ENCODE peak calls at places on chromosomes 13 and 19, in eight cellular contexts. H is head of caudate nucleus; R is GM06990; I is spleen; L is AG10803; A is HEK293T; J is stimulated activated CD4-positive, alpha-beta T cell treated with anti-CD3 and anti-CD28 coated beads, Interleukin-2, amount 100 ng/mL, for 24 hours; Y is activated gamma-delta T cell treated with anti-CD3 and anti-CD28 coated beads, Interleukin-2, amount 50 U/mL, for 16 hours. C is an unnamed sample.

GRCh38 chr19:28883241-28883693 is 329.7 kb downstream of the UQCRFS1 start:
- DNase-seq in H (peak; percentile 37), R (no peak), I (no peak), L (peak; percentile 68), A (no peak), J (no peak), Y (no peak), C (no peak)

GRCh38 chr19:2969104-2969504 is 8.3 kb upstream of the TLE6 start:
- DNase-seq in H (no peak), R (no peak), I (no peak), L (no peak), A (no peak), J (no peak), Y (no peak), C (no peak)

GRCh38 chr13:81738364-81738763 is 1397.4 kb upstream of the SPRY2 start:
- DNase-seq in H (no peak), R (no peak), I (no peak), L (no peak), A (no peak), J (no peak), Y (no peak), C (no peak)

GRCh38 chr19:23991170-23991569 is 76.5 kb downstream of the ZNF726 start:
- DNase-seq in H (no peak), R (no peak), I (no peak), L (no peak), A (no peak), J (no peak), Y (no peak), C (no peak)

GRCh38 chr13:85093808-85094207 is 705.4 kb downstream of the SLITRK6 start:
- DNase-seq in H (no peak), R (no peak), I (no peak), L (no peak), A (peak; percentile 14), J (no peak), Y (no peak), C (no peak)

GRCh38 chr19:33496496-33496895 is 25.1 kb downstream of the PEPD start:
- DNase-seq in H (no peak), R (no peak), I (peak; percentile 54), L (no peak), A (no peak), J (no peak), Y (no peak), C (no peak)

GRCh38 chr13:81686877-81687276 is 1346.0 kb upstream of the SPRY2 start:
- DNase-seq in H (no peak), R (no peak), I (no peak), L (no peak), A (no peak), J (no peak), Y (no peak), C (no peak)

GRCh38 chr19:52689804-52690394 is 44.9 kb downstream of the ZNF611 start:
- DNase-seq in H (peak; percentile 50), R (peak; percentile 61), I (peak; percentile 84), L (peak; percentile 9), A (peak; percentile 6), J (peak; percentile 49), Y (peak; percentile 7), C (no peak)

GRCh38 chr19:42497492-42498226 is 30.6 kb downstream of the CEACAM1 start:
- DNase-seq in H (no peak), R (peak; percentile 57), I (no peak), L (no peak), A (no peak), J (no peak), Y (no peak), C (no peak)

GRCh38 chr13:31431722-31432137 is 232.0 kb downstream of the B3GLCT start:
- DNase-seq in H (peak; percentile 31), R (peak; percentile 7), I (no peak), L (peak; percentile 53), A (peak; percentile 58), J (peak; percentile 51), Y (peak; percentile 8), C (peak; percentile 40)

GRCh38 chr13:48976677-48977625 is 1.2 kb downstream of the FNDC3A start:
- DNase-seq in H (peak; percentile 63), R (no peak), I (no peak), L (peak; percentile 1), A (no peak), J (no peak), Y (no peak), C (no peak)

GRCh38 chr13:29472317-29472961 is 123.0 kb downstream of the SLC7A1 start:
- DNase-seq in H (no peak), R (no peak), I (no peak), L (peak; percentile 61), A (peak; percentile 68), J (peak; percentile 58), Y (peak; percentile 14), C (peak; percentile 29)

GRCh38 chr13:32829269-32829668 is 187.0 kb upstream of the KL start:
- DNase-seq in H (no peak), R (no peak), I (no peak), L (no peak), A (no peak), J (no peak), Y (no peak), C (no peak)

GRCh38 chr13:114148521-114148855 is 16.1 kb upstream of the RASA3 start:
- DNase-seq in H (no peak), R (peak; percentile 57), I (no peak), L (no peak), A (no peak), J (peak; percentile 75), Y (peak; percentile 76), C (peak; percentile 80)

GRCh38 chr19:872266-872951 is 12.9 kb downstream of the CFD start:
- DNase-seq in H (no peak), R (peak; percentile 84), I (peak; percentile 94), L (peak; percentile 69), A (peak; percentile 76), J (peak; percentile 80), Y (peak; percentile 50), C (peak; percentile 81)

GRCh38 chr19:918481-919156 is 1.5 kb downstream of the KISS1R start:
- DNase-seq in H (no peak), R (no peak), I (peak; percentile 85), L (no peak), A (no peak), J (no peak), Y (no peak), C (peak; percentile 44)

GRCh38 chr19:45999653-46000121 is 4.4 kb downstream of the CCDC61 start:
- DNase-seq in H (peak; percentile 65), R (no peak), I (no peak), L (no peak), A (peak; percentile 59), J (no peak), Y (no peak), C (no peak)

GRCh38 chr13:30479154-30479553 is 13.4 kb upstream of the HMGB1 start:
- DNase-seq in H (no peak), R (no peak), I (no peak), L (no peak), A (no peak), J (no peak), Y (no peak), C (no peak)

GRCh38 chr13:26051231-26052135 is at the start of gene SHISA2:
- DNase-seq in H (peak; percentile 46), R (no peak), I (no peak), L (peak; percentile 30), A (peak; percentile 70), J (peak; percentile 22), Y (peak; percentile 22), C (peak; percentile 70)

GRCh38 chr13:61838568-61838967 is 422.9 kb upstream of the PCDH20 start:
- DNase-seq in H (no peak), R (no peak), I (no peak), L (no peak), A (no peak), J (no peak), Y (no peak), C (no peak)

GRCh38 chr13:33033361-33033812 is 17.2 kb downstream of the KL start:
- DNase-seq in H (no peak), R (no peak), I (no peak), L (no peak), A (no peak), J (peak; percentile 30), Y (no peak), C (peak; percentile 19)

GRCh38 chr19:42355896-42356295 is 30.5 kb downstream of the MEGF8 start:
- DNase-seq in H (no peak), R (no peak), I (no peak), L (no peak), A (no peak), J (no peak), Y (no peak), C (no peak)

GRCh38 chr19:33096005-33096404 is 15.0 kb downstream of the GPATCH1 start:
- DNase-seq in H (no peak), R (no peak), I (no peak), L (no peak), A (no peak), J (no peak), Y (no peak), C (no peak)

GRCh38 chr19:2555422-2556220 is 79.7 kb downstream of the GADD45B start:
- DNase-seq in H (no peak), R (no peak), I (no peak), L (no peak), A (no peak), J (no peak), Y (no peak), C (no peak)

GRCh38 chr13:49108204-49108603 is 111.9 kb upstream of the MLNR start:
- DNase-seq in H (no peak), R (no peak), I (no peak), L (no peak), A (no peak), J (no peak), Y (no peak), C (no peak)

GRCh38 chr13:52978989-52979388 is 49.6 kb upstream of the OLFM4 start:
- DNase-seq in H (no peak), R (no peak), I (no peak), L (no peak), A (no peak), J (no peak), Y (no peak), C (no peak)

GRCh38 chr13:108915634-108916497 is 286.5 kb downstream of the MYO16 start:
- DNase-seq in H (peak; percentile 71), R (no peak), I (peak; percentile 85), L (peak; percentile 75), A (peak; percentile 7), J (peak; percentile 82), Y (peak; percentile 40), C (peak; percentile 51)

GRCh38 chr19:32174386-32175113 is 170.9 kb upstream of the ZNF507 start:
- DNase-seq in H (no peak), R (no peak), I (no peak), L (no peak), A (no peak), J (no peak), Y (no peak), C (no peak)

GRCh38 chr19:7916137-7916907 is 1.7 kb downstream of the TGFBR3L start:
- DNase-seq in H (no peak), R (peak; percentile 59), I (peak; percentile 89), L (no peak), A (no peak), J (peak; percentile 60), Y (no peak), C (peak; percentile 59)

GRCh38 chr13:44523176-44524017 is 52.7 kb downstream of the TSC22D1 start:
- DNase-seq in H (no peak), R (peak; percentile 3), I (no peak), L (peak; percentile 60), A (no peak), J (no peak), Y (no peak), C (no peak)

GRCh38 chr13:108313382-108313781 is 43.9 kb downstream of the TNFSF13B start:
- DNase-seq in H (no peak), R (no peak), I (no peak), L (no peak), A (no peak), J (no peak), Y (no peak), C (no peak)

GRCh38 chr13:110524484-110525254 is 36.9 kb downstream of the RAB20 start:
- DNase-seq in H (no peak), R (no peak), I (no peak), L (no peak), A (no peak), J (no peak), Y (no peak), C (no peak)

GRCh38 chr19:42563352-42564210 is 31.1 kb downstream of the CEACAM8 start:
- DNase-seq in H (peak; percentile 49), R (no peak), I (no peak), L (peak; percentile 40), A (peak; percentile 62), J (no peak), Y (no peak), C (no peak)

GRCh38 chr13:43939149-43939548 is 59.4 kb downstream of the LACC1 start:
- DNase-seq in H (no peak), R (no peak), I (no peak), L (no peak), A (no peak), J (no peak), Y (no peak), C (no peak)

C was measured in activated T-cell treated with anti-CD3 and anti-CD28 coated beads, Interleukin-2, amount 50 U/mL, for 1 hour.